ENCODE peak calls at places on chromosome 1, in six cellular contexts. One of them, this sample, is unnamed.

GRCh38 chr1:208235983-208236761 is 8.0 kb downstream of the PLXNA2 start:
- DNase-seq in Calu3: peak; percentile 34
- DNase-seq in WERI-Rb-1: no peak
- DNase-seq in GM06990: no peak
- DNase-seq in AG04450: no peak
- DNase-seq in fibroblast of lung: peak; percentile 88
- DNase-seq in this sample: peak; percentile 32

GRCh38 chr1:2087766-2088165 is 37.6 kb downstream of the PRKCZ start:
- DNase-seq in Calu3: no peak
- DNase-seq in WERI-Rb-1: no peak
- DNase-seq in GM06990: no peak
- DNase-seq in AG04450: no peak
- DNase-seq in fibroblast of lung: no peak
- DNase-seq in this sample: no peak

GRCh38 chr1:10730985-10731384 is 65.5 kb downstream of the CASZ1 start:
- DNase-seq in Calu3: peak; percentile 10
- DNase-seq in WERI-Rb-1: no peak
- DNase-seq in GM06990: no peak
- DNase-seq in AG04450: peak; percentile 15
- DNase-seq in fibroblast of lung: peak; percentile 57
- DNase-seq in this sample: no peak

GRCh38 chr1:99328171-99328570 is 63.9 kb downstream of the PLPPR4 start:
- DNase-seq in Calu3: no peak
- DNase-seq in WERI-Rb-1: no peak
- DNase-seq in GM06990: no peak
- DNase-seq in AG04450: no peak
- DNase-seq in fibroblast of lung: no peak
- DNase-seq in this sample: no peak

GRCh38 chr1:2541619-2542246 is 11.7 kb upstream of the HES5 start:
- DNase-seq in Calu3: peak; percentile 56
- DNase-seq in WERI-Rb-1: no peak
- DNase-seq in GM06990: no peak
- DNase-seq in AG04450: no peak
- DNase-seq in fibroblast of lung: no peak
- DNase-seq in this sample: no peak

GRCh38 chr1:244369256-244370057 is 82.3 kb downstream of the ADSS2 start:
- DNase-seq in Calu3: no peak
- DNase-seq in WERI-Rb-1: no peak
- DNase-seq in GM06990: no peak
- DNase-seq in AG04450: no peak
- DNase-seq in fibroblast of lung: no peak
- DNase-seq in this sample: no peak

GRCh38 chr1:206112600-206113301 is 4.4 kb downstream of the AVPR1B start:
- DNase-seq in Calu3: peak; percentile 62
- DNase-seq in WERI-Rb-1: no peak
- DNase-seq in GM06990: no peak
- DNase-seq in AG04450: no peak
- DNase-seq in fibroblast of lung: no peak
- DNase-seq in this sample: no peak

GRCh38 chr1:47181955-47182680 is 7.7 kb downstream of the PDZK1IP1 start:
- DNase-seq in Calu3: peak; percentile 68
- DNase-seq in WERI-Rb-1: no peak
- DNase-seq in GM06990: no peak
- DNase-seq in AG04450: no peak
- DNase-seq in fibroblast of lung: peak; percentile 36
- DNase-seq in this sample: no peak

GRCh38 chr1:28259252-28259934 is at the start of gene SESN2:
- DNase-seq in Calu3: peak; percentile 97
- DNase-seq in WERI-Rb-1: peak; percentile 98
- DNase-seq in GM06990: peak; percentile 98
- DNase-seq in AG04450: peak; percentile 95
- DNase-seq in fibroblast of lung: peak; percentile 99
- DNase-seq in this sample: peak; percentile 97

GRCh38 chr1:119347858-119348257 is 20.7 kb upstream of the HAO2 start:
- DNase-seq in Calu3: no peak
- DNase-seq in WERI-Rb-1: no peak
- DNase-seq in GM06990: peak; percentile 44
- DNase-seq in AG04450: no peak
- DNase-seq in fibroblast of lung: no peak
- DNase-seq in this sample: peak; percentile 41

GRCh38 chr1:198650506-198650905 is 11.7 kb downstream of the PTPRC start:
- DNase-seq in Calu3: no peak
- DNase-seq in WERI-Rb-1: no peak
- DNase-seq in GM06990: no peak
- DNase-seq in AG04450: no peak
- DNase-seq in fibroblast of lung: no peak
- DNase-seq in this sample: no peak

GRCh38 chr1:48693674-48694347 is 82.9 kb downstream of the BEND5 start:
- DNase-seq in Calu3: no peak
- DNase-seq in WERI-Rb-1: no peak
- DNase-seq in GM06990: no peak
- DNase-seq in AG04450: no peak
- DNase-seq in fibroblast of lung: no peak
- DNase-seq in this sample: no peak

DNA sequence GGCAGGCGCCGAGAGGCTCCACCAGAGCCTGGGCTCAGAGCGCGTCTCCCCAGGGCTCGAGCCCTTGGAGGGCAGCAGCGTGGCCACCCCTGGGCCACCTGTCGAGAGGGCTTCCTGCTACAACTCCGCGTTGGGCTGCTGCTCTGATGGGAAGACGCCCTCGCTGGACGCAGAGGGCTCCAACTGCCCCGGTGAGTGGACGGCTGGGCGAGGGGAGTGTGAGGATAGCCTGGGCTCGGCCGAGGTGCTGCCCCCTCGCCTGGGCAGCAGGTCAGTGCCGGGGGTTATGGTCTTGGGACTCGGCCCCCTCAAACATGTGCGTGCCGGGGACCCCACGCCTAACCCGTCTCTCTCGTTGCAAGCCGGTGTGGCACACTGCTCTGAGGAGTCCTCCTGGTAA is 26.8 kb downstream of the AGRN start:
- DNase-seq in Calu3: no peak
- DNase-seq in WERI-Rb-1: no peak
- DNase-seq in GM06990: no peak
- DNase-seq in AG04450: no peak
- DNase-seq in fibroblast of lung: no peak
- DNase-seq in this sample: no peak
- TF ChIP-seq CTCF in Calu3: no peak
- TF ChIP-seq CTCF in WERI-Rb-1: no peak
- TF ChIP-seq CTCF in GM06990: no peak
- TF ChIP-seq CTCF in AG04450: no peak
- TF ChIP-seq CTCF in fibroblast of lung: no peak
- TF ChIP-seq CTCF in this sample: no peak

GRCh38 chr1:162157469-162157868 is 88.0 kb downstream of the NOS1AP start:
- DNase-seq in Calu3: no peak
- DNase-seq in WERI-Rb-1: no peak
- DNase-seq in GM06990: no peak
- DNase-seq in AG04450: no peak
- DNase-seq in fibroblast of lung: no peak
- DNase-seq in this sample: no peak

GRCh38 chr1:162151900-162152829 is 82.7 kb downstream of the NOS1AP start:
- DNase-seq in Calu3: no peak
- DNase-seq in WERI-Rb-1: no peak
- DNase-seq in GM06990: peak; percentile 27
- DNase-seq in AG04450: peak; percentile 29
- DNase-seq in fibroblast of lung: peak; percentile 93
- DNase-seq in this sample: peak; percentile 56

GRCh38 chr1:162150112-162150511 is 80.6 kb downstream of the NOS1AP start:
- DNase-seq in Calu3: no peak
- DNase-seq in WERI-Rb-1: no peak
- DNase-seq in GM06990: no peak
- DNase-seq in AG04450: no peak
- DNase-seq in fibroblast of lung: no peak
- DNase-seq in this sample: no peak

GRCh38 chr1:162158624-162159271 is 89.3 kb downstream of the NOS1AP start:
- DNase-seq in Calu3: no peak
- DNase-seq in WERI-Rb-1: no peak
- DNase-seq in GM06990: no peak
- DNase-seq in AG04450: no peak
- DNase-seq in fibroblast of lung: no peak
- DNase-seq in this sample: no peak

DNA sequence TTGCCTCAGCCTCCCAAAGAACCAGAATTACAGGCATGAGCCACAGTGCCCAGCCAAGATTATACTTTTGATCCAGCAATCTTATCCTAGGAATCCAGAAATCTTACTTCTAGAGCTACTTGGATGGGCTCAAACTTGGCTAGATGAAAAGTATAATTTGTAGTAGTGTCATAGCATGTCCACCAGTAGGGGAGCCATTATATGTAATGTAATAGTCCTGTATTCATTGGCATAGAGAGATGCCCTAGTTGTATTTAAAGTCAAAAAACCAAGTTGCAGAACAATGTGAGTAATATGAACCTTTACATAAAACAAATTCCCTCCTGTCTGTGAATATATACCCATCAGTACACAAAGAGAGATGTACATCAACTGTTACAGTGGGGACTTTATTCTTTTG is 83.9 kb downstream of the NOS1AP start:
- DNase-seq in Calu3: no peak
- DNase-seq in WERI-Rb-1: no peak
- DNase-seq in GM06990: no peak
- DNase-seq in AG04450: no peak
- DNase-seq in fibroblast of lung: no peak
- DNase-seq in this sample: no peak
- TF ChIP-seq CTCF in Calu3: no peak
- TF ChIP-seq CTCF in WERI-Rb-1: no peak
- TF ChIP-seq CTCF in GM06990: no peak
- TF ChIP-seq CTCF in AG04450: no peak
- TF ChIP-seq CTCF in fibroblast of lung: no peak
- TF ChIP-seq CTCF in this sample: no peak

GRCh38 chr1:172400073-172400737 is 20.3 kb upstream of the C1orf105 start:
- DNase-seq in Calu3: no peak
- DNase-seq in WERI-Rb-1: no peak
- DNase-seq in GM06990: no peak
- DNase-seq in AG04450: no peak
- DNase-seq in fibroblast of lung: no peak
- DNase-seq in this sample: no peak

GRCh38 chr1:172399369-172400072 is 21.0 kb upstream of the C1orf105 start:
- DNase-seq in Calu3: peak; percentile 65
- DNase-seq in WERI-Rb-1: no peak
- DNase-seq in GM06990: peak; percentile 64
- DNase-seq in AG04450: peak; percentile 70
- DNase-seq in fibroblast of lung: peak; percentile 87
- DNase-seq in this sample: peak; percentile 25

GRCh38 chr1:172398193-172398592 is 22.3 kb upstream of the C1orf105 start:
- DNase-seq in Calu3: no peak
- DNase-seq in WERI-Rb-1: no peak
- DNase-seq in GM06990: peak; percentile 44
- DNase-seq in AG04450: no peak
- DNase-seq in fibroblast of lung: peak; percentile 49
- DNase-seq in this sample: no peak

GRCh38 chr1:172402878-172403573 is 17.5 kb upstream of the C1orf105 start:
- DNase-seq in Calu3: no peak
- DNase-seq in WERI-Rb-1: no peak
- DNase-seq in GM06990: no peak
- DNase-seq in AG04450: no peak
- DNase-seq in fibroblast of lung: no peak
- DNase-seq in this sample: no peak

DNA sequence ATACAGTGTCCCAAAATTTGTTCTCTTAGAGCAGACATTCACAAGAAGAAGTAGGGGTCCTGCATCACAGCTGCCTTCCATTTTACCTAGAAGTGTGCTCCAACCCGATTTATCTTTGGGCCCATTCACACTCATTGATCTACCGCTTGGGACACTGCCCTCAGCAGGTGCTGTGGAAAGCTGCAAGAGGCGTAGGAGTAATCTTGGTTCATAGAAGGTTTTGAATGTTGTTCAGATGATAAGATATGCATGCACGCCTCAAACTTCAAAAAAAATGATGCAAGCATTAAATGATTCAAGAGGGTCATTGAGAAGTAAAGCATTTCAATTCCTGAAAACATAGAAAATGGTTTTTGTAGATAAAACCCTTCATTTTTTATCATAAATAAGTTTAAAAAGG is 18.6 kb upstream of the C1orf105 start:
- DNase-seq in Calu3: no peak
- DNase-seq in WERI-Rb-1: peak; percentile 25
- DNase-seq in GM06990: no peak
- DNase-seq in AG04450: no peak
- DNase-seq in fibroblast of lung: no peak
- DNase-seq in this sample: no peak
- TF ChIP-seq CTCF in Calu3: no peak
- TF ChIP-seq CTCF in WERI-Rb-1: peak; percentile 55
- TF ChIP-seq CTCF in GM06990: peak; percentile 31
- TF ChIP-seq CTCF in AG04450: no peak
- TF ChIP-seq CTCF in fibroblast of lung: no peak
- TF ChIP-seq CTCF in this sample: peak; percentile 16

GRCh38 chr1:239388578-239388977 is 2.2 kb downstream of the CHRM3 start:
- DNase-seq in Calu3: no peak
- DNase-seq in WERI-Rb-1: no peak
- DNase-seq in GM06990: no peak
- DNase-seq in AG04450: no peak
- DNase-seq in fibroblast of lung: no peak
- DNase-seq in this sample: no peak

GRCh38 chr1:239387304-239388231 is 1.2 kb downstream of the CHRM3 start:
- DNase-seq in Calu3: peak; percentile 24
- DNase-seq in WERI-Rb-1: peak; percentile 11
- DNase-seq in GM06990: no peak
- DNase-seq in AG04450: no peak
- DNase-seq in fibroblast of lung: no peak
- DNase-seq in this sample: peak; percentile 16

GRCh38 chr1:239383714-239384113 is 2.7 kb upstream of the CHRM3 start:
- DNase-seq in Calu3: no peak
- DNase-seq in WERI-Rb-1: no peak
- DNase-seq in GM06990: no peak
- DNase-seq in AG04450: no peak
- DNase-seq in fibroblast of lung: no peak
- DNase-seq in this sample: no peak

GRCh38 chr1:239389703-239390102 is 3.3 kb downstream of the CHRM3 start:
- DNase-seq in Calu3: no peak
- DNase-seq in WERI-Rb-1: no peak
- DNase-seq in GM06990: no peak
- DNase-seq in AG04450: no peak
- DNase-seq in fibroblast of lung: peak; percentile 6
- DNase-seq in this sample: no peak

DNA sequence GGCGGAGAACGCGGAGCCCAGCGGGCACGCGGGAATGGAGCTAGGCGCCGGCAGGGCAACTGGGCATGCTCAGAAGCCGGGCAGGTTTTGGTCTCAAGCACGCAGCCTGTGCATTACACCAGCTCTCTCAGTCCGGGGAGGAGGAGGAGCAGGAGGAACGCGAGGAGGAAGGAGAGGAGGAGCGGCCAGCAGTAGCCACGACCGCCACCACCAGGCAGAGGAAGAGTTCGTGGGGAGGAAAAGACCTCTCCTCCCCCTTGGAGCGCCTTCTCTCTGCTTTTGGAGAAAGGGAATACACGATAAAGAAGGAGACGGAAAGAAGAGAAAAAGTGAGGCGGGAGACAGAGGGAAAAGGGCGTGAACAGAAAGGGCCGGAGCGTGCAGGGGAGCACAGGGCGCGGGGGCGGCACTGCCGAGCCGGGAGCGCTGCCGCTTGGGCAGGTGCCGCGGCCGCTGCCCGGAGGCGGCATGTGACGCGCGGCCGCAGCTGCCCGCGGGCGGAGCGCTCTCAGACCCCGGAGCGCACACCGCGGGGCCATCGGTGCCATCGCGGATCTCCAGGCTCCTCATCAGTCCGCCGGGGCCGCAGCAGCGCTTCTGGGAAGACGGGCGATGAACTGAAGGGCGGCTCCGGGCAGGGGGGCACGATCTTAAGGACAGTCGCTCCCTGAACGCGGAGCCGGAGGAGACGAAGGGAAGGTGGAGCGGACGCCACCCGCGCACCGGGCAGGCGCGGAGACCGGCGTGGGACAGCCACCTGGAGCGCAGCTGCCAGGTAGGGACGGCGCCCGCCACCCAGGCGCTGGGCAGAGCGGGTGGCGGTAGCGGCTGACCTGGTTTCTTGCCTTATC is at the start of gene CHRM3:
- DNase-seq in Calu3: peak; percentile 91
- DNase-seq in WERI-Rb-1: peak; percentile 96
- DNase-seq in GM06990: no peak
- DNase-seq in AG04450: no peak
- DNase-seq in fibroblast of lung: no peak
- DNase-seq in this sample: no peak
- TF ChIP-seq CTCF in Calu3: peak; percentile 36
- TF ChIP-seq CTCF in WERI-Rb-1: peak; percentile 74
- TF ChIP-seq CTCF in GM06990: no peak
- TF ChIP-seq CTCF in AG04450: no peak
- TF ChIP-seq CTCF in fibroblast of lung: no peak
- TF ChIP-seq CTCF in this sample: no peak

This sample was measured in GM20000.